ENCODE peak calls at places on chromosome 1, in five cellular contexts. Q is A549, H is transverse colon, D is K562, M is tibial nerve. F is an unnamed sample.

GRCh38 chr1:15937706-15938168 is 38.2 kb downstream of the ZBTB17 start:
- DNase-seq in Q (no peak), H (no peak), D (no peak), M (no peak), F (peak)

GRCh38 chr1:169711469-169712308 is at the start of gene SELL:
- DNase-seq in Q (peak), H (peak), D (peak), M (peak), F (peak)

GRCh38 chr1:245215071-245215470 is 60.3 kb downstream of the KIF26B start:
- DNase-seq in Q (no peak), H (no peak), D (no peak), M (no peak), F (no peak)

GRCh38 chr1:44611866-44612265 is 62.4 kb downstream of the TMEM53 start:
- DNase-seq in Q (no peak), H (no peak), D (no peak), M (no peak), F (no peak)

GRCh38 chr1:211323156-211324063 is 3.2 kb upstream of the TRAF5 start:
- DNase-seq in Q (peak), H (peak), D (peak), M (peak), F (no peak)

GRCh38 chr1:67211589-67212563 is 45.6 kb downstream of the IL23R start:
- DNase-seq in Q (peak), H (peak), D (no peak), M (peak), F (no peak)

GRCh38 chr1:230149751-230150584 is 82.9 kb downstream of the GALNT2 start:
- DNase-seq in Q (no peak), H (no peak), D (no peak), M (no peak), F (no peak)

GRCh38 chr1:223811634-223812101 is 34.1 kb downstream of the TP53BP2 start:
- DNase-seq in Q (no peak), H (no peak), D (no peak), M (no peak), F (no peak)

GRCh38 chr1:185077374-185077773 is 32.0 kb downstream of the RNF2 start:
- DNase-seq in Q (no peak), H (no peak), D (no peak), M (no peak), F (no peak)

DNA sequence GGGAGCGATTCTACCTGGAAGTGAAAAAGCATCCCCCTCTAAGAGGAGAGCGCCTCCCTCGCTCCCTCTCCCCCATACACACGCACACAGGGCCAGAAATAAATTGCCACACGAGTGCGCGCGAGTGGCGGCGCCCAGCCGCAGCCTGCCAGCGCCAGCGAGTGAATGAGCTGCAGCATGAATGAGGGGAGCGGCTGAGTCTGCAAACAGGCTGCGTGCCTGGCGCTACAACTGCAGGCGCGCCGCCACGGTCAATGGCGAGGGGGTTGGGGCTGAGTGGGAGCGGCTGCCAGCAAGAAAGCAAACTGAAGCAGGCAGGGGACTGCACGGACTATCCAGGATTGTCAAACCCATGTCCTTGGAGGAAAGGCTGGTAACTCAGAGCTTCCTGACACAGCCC is 2.2 kb downstream of the CAMK1G start:
- DNase-seq in Q (no peak), H (peak), D (no peak), M (no peak), F (peak)
- TF ChIP-seq EP300 in Q (no peak), H (no peak), D (no peak), M (no peak), F (no peak)

DNA sequence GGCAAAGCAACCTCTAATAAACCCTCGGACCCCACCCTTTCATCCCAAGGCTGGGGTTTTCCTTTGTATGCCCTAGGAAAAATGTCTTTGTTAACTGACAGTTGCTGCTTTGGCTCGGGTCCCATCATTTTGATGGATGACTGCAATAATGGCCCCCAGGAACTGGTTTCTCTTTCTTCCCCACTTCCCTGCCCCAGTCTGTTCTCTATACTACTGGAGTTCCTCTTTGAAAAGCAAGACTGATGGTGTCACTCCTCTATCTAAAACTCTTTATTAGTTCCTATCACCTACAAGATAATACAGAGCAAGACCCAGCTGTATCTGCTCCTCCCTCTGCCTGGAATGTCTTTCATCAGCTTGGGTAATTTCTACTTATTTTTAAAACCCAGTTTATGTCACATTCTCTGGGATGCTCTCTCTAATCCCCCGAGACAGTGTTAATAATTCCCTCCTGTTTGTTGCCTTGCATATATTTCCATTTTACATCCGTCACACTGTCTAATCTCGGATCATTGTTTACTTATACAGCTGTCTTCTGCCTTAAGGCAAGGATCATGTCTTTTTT is 16.2 kb downstream of the SLAMF1 start:
- DNase-seq in Q (no peak), H (no peak), D (no peak), M (no peak), F (no peak)
- TF ChIP-seq EP300 in Q (no peak), H (no peak), D (no peak), M (no peak), F (no peak)

GRCh38 chr1:5379176-5379759 is 613.0 kb downstream of the NPHP4 start:
- DNase-seq in Q (no peak), H (no peak), D (no peak), M (no peak), F (peak)
- TF ChIP-seq EP300 in Q (no peak), H (no peak), D (no peak), M (no peak), F (no peak)

DNA sequence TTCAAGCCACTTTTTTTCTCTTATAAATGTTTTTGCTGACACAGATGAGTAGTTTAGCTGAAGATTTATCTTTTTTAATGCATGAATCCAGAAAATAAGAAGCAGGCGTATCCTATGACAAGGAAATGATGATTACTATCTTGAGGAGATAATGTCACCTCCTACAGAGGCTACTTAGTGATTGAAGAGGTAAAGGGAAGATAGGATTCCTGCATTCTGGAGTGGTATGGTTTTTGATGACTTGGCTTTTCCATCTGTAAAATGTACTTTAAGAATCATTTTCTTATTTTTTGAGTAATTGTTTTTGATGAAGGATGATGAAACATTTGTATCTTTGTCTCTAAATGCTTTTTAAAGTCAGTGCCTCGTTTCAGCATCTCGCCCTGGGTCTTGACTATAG is 122.9 kb downstream of the SPATA46 start:
- DNase-seq in Q (no peak), H (no peak), D (no peak), M (no peak), F (no peak)
- TF ChIP-seq EP300 in Q (no peak), H (no peak), D (no peak), M (no peak), F (no peak)

DNA sequence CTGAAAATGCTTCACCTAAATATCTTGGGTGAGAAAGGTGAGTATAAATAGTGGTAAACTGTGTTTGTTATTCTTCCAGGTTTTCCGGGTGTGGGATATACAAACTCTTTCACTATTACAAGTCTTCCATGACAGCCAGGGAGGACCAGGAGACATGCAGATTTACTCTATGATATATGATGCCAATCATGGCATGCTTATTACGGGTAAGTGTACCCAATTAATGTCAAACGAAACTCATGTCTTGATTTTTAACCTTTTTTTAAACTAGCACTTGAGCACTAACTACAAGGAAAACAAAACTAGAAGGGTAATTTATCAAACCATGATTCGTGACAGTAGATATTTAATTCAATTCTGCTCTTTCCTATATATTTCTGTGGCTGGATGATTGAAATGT is 86.2 kb downstream of the WDR64 start:
- DNase-seq in Q (no peak), H (no peak), D (no peak), M (no peak), F (no peak)
- TF ChIP-seq EP300 in Q (no peak), H (no peak), D (no peak), M (no peak), F (no peak)

GRCh38 chr1:99269321-99269720 is 5.0 kb downstream of the PLPPR4 start:
- DNase-seq in Q (no peak), H (no peak), D (no peak), M (no peak), F (no peak)
- TF ChIP-seq EP300 in Q (no peak), H (no peak), D (no peak), M (no peak), F (no peak)

F was measured in sigmoid colon.